ENCODE peak calls at places on chromosome 12, in eight cellular contexts. L is H1, V is H9, K is fibroblast of lung, E is astrocyte, G is mammary epithelial cell, Q is MM.1S, H is HepG2. D is an unnamed sample. For H3K4me1 and H3K79me2, the result is how much of the 10 kb centered on the place peaks cover.

GRCh38 chr12:94620611-94621010 is 29.7 kb downstream of the TMCC3 start:
- DNase-seq in H (peak), K (no peak), Q (no peak), G (no peak), E (no peak), V (no peak), L (no peak), D (no peak)

GRCh38 chr12:89470741-89471504 is 53.7 kb downstream of the GALNT4 start:
- DNase-seq in V (no peak), K (peak), Q (peak), L (no peak), G (peak), E (peak), H (peak), D (peak)

GRCh38 chr12:50825372-50825838 is 17.3 kb upstream of the TMPRSS12 start:
- DNase-seq in L (no peak), Q (peak), E (peak), V (no peak), H (peak), K (peak), G (peak), D (peak)

GRCh38 chr12:40647651-40648050 is 44.6 kb upstream of the CNTN1 start:
- DNase-seq in G (peak), E (peak), Q (no peak), K (no peak), V (no peak), L (no peak), H (no peak), D (no peak)

GRCh38 chr12:78403136-78403535 is 461.4 kb upstream of the SYT1 start:
- DNase-seq in G (peak), L (no peak), H (no peak), Q (no peak), E (peak), K (peak), V (no peak), D (no peak)

GRCh38 chr12:32455607-32456063 is 56.3 kb downstream of the FGD4 start:
- DNase-seq in V (no peak), Q (peak), L (no peak), K (peak), H (peak), E (peak), G (peak), D (peak)

GRCh38 chr12:5295966-5296365 is 135.9 kb upstream of the NTF3 start:
- DNase-seq in K (peak), Q (no peak), V (no peak), L (no peak), E (no peak), G (no peak), H (no peak), D (no peak)

GRCh38 chr12:47949441-47950341 is 13.7 kb upstream of the TMEM106C start:
- DNase-seq in G (peak), Q (peak), V (peak), L (peak), K (peak), E (peak), H (peak), D (peak)

GRCh38 chr12:76083246-76083735 is 1.2 kb downstream of the NAP1L1 start:
- DNase-seq in Q (no peak), H (no peak), K (no peak), G (no peak), L (no peak), V (no peak), E (no peak), D (no peak)

GRCh38 chr12:93154753-93155475 is 222.8 kb upstream of the NUDT4 start:
- DNase-seq in G (no peak), E (no peak), Q (no peak), V (no peak), H (no peak), L (no peak), K (no peak), D (no peak)

GRCh38 chr12:86572455-86572854 is 316.3 kb upstream of the MGAT4C start:
- DNase-seq in Q (no peak), G (no peak), L (no peak), K (no peak), V (no peak), H (no peak), E (no peak), D (no peak)

GRCh38 chr12:1279050-1279449 is 288.0 kb downstream of the ERC1 start:
- DNase-seq in K (peak), G (no peak), L (no peak), H (no peak), V (no peak), E (no peak), Q (no peak), D (no peak)

GRCh38 chr12:13342971-13343370 is 146.4 kb downstream of the EMP1 start:
- DNase-seq in H (no peak), Q (no peak), V (no peak), E (peak), G (peak), K (no peak), L (no peak), D (no peak)

GRCh38 chr12:65895759-65896656 is 71.7 kb downstream of the HMGA2 start:
- DNase-seq in Q (no peak), G (no peak), H (peak), K (no peak), E (peak), V (peak), L (no peak), D (no peak)

GRCh38 chr12:86827409-86827808 is 571.2 kb upstream of the MGAT4C start:
- DNase-seq in G (no peak), V (no peak), K (no peak), E (no peak), Q (no peak), L (no peak), H (no peak), D (no peak)

GRCh38 chr12:1910468-1910867 is 8.0 kb downstream of the CACNA2D4 start:
- DNase-seq in H (no peak), K (no peak), L (no peak), G (no peak), E (no peak), V (no peak), Q (no peak), D (no peak)

GRCh38 chr12:89517648-89518047 is 6.9 kb downstream of the GALNT4 start:
- DNase-seq in G (no peak), E (no peak), V (no peak), Q (no peak), K (no peak), H (no peak), L (no peak), D (no peak)

GRCh38 chr12:5260591-5261086 is 171.3 kb upstream of the NTF3 start:
- DNase-seq in L (no peak), H (no peak), G (no peak), E (no peak), K (no peak), Q (no peak), V (no peak), D (no peak)

GRCh38 chr12:121203482-121203881 is 6.4 kb upstream of the P2RX4 start:
- DNase-seq in G (no peak), E (no peak), H (no peak), V (no peak), K (no peak), Q (no peak), L (no peak), D (no peak)

GRCh38 chr12:52798671-52799497 is 3.0 kb upstream of the KRT3 start:
- DNase-seq in H (no peak), Q (no peak), G (peak), L (no peak), V (no peak), K (no peak), E (peak), D (no peak)

GRCh38 chr12:121278450-121279375 is 17.8 kb downstream of the CAMKK2 start:
- DNase-seq in E (peak), H (no peak), K (peak), G (no peak), Q (no peak), L (no peak), V (no peak), D (no peak)

GRCh38 chr12:75917704-75918103 is 113.9 kb downstream of the PHLDA1 start:
- DNase-seq in E (no peak), G (no peak), L (no peak), V (no peak), K (no peak), H (no peak), Q (no peak), D (peak)

GRCh38 chr12:93812616-93813015 is 135.4 kb downstream of the CRADD start:
- DNase-seq in K (peak), E (no peak), H (no peak), L (no peak), G (no peak), Q (no peak), V (no peak), D (no peak)

GRCh38 chr12:117344716-117345115 is 16.7 kb downstream of the NOS1 start:
- DNase-seq in V (no peak), L (no peak), Q (no peak), G (peak), H (no peak), E (no peak), K (no peak), D (no peak)

GRCh38 chr12:117343296-117343695 is 18.1 kb downstream of the NOS1 start:
- DNase-seq in K (no peak), G (no peak), V (no peak), Q (no peak), H (no peak), E (no peak), L (no peak), D (no peak)

GRCh38 chr12:117343849-117344248 is 17.6 kb downstream of the NOS1 start:
- DNase-seq in H (no peak), K (no peak), V (no peak), Q (no peak), E (no peak), L (no peak), G (no peak), D (no peak)

GRCh38 chr12:117342682-117343081 is 18.7 kb downstream of the NOS1 start:
- DNase-seq in G (peak), K (no peak), H (no peak), Q (no peak), L (no peak), E (no peak), V (no peak), D (no peak)

DNA sequence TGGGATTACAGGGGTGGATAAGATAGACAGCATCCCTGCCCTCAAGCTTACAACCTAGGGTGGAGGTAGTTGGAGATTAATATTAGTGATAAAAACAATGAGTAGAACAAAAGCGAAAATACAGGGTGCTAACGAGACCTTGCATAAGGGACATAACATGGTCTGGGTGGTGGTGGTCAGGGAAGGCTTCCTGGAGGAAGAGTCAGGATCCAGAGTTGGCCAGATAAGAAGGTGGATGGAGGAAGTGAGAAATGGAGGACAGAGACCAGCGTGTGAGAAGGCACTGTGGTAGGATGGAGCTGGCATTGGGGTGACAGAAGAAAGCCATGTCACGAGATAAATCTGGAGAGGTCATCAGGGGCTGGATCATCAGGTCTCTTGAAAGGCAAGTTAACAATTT is 19.2 kb downstream of the NOS1 start:
- DNase-seq in L (no peak), Q (no peak), V (no peak), H (no peak), E (no peak), K (no peak), G (no peak), D (no peak)
- H3K27ac ChIP-seq in L (no peak), Q (no peak), V (no peak), H (no peak), E (no peak), K (no peak), G (no peak), D (no peak)

GRCh38 chr12:39064712-39065111 is 159.3 kb upstream of the CPNE8 start:
- DNase-seq in Q (no peak), K (no peak), L (no peak), G (no peak), E (no peak), V (no peak), H (no peak), D (no peak)

GRCh38 chr12:39065455-39065854 is 160.1 kb upstream of the CPNE8 start:
- DNase-seq in G (no peak), L (no peak), E (no peak), K (no peak), H (no peak), V (no peak), Q (no peak), D (no peak)

GRCh38 chr12:39061576-39061975 is 156.2 kb upstream of the CPNE8 start:
- DNase-seq in E (no peak), G (no peak), K (no peak), Q (no peak), L (no peak), H (no peak), V (no peak), D (no peak)

GRCh38 chr12:39062266-39062996 is 157.0 kb upstream of the CPNE8 start:
- DNase-seq in L (no peak), G (no peak), K (no peak), Q (no peak), H (no peak), E (no peak), V (peak), D (no peak)
- H3K4me1 ChIP-seq in L (under half), G (under half), K (under half), Q (under half), H (under half), E (under half), V (under half), D (under half)

GRCh38 chr12:45285717-45286116 is 69.8 kb downstream of the ANO6 start:
- DNase-seq in H (no peak), Q (no peak), K (no peak), G (no peak), L (no peak), E (no peak), V (peak), D (no peak)

GRCh38 chr12:45279916-45280547 is 64.1 kb downstream of the ANO6 start:
- DNase-seq in K (no peak), V (no peak), E (no peak), L (no peak), G (no peak), H (peak), Q (no peak), D (no peak)

GRCh38 chr12:45281994-45282393 is 66.1 kb downstream of the ANO6 start:
- DNase-seq in K (no peak), V (no peak), G (no peak), Q (no peak), E (peak), H (no peak), L (no peak), D (no peak)

GRCh38 chr12:45284096-45284901 is 68.4 kb downstream of the ANO6 start:
- DNase-seq in L (no peak), Q (no peak), V (peak), G (no peak), K (peak), E (peak), H (peak), D (no peak)

GRCh38 chr12:45282411-45282810 is 66.5 kb downstream of the ANO6 start:
- DNase-seq in H (no peak), G (no peak), V (no peak), K (no peak), L (no peak), Q (no peak), E (no peak), D (no peak)
- H3K79me2 ChIP-seq in H (under half), G (half or more), V (under half), K (under half), L (under half), Q (half or more), E (half or more), D (under half)

GRCh38 chr12:55937956-55938355 is 7.0 kb downstream of the DGKA start:
- DNase-seq in H (no peak), G (peak), V (no peak), K (no peak), Q (no peak), L (no peak), E (no peak), D (no peak)

GRCh38 chr12:55942577-55943136 is 11.7 kb downstream of the DGKA start:
- DNase-seq in E (no peak), Q (no peak), V (no peak), L (no peak), K (no peak), G (no peak), H (no peak), D (no peak)

GRCh38 chr12:55942055-55942454 is 11.1 kb downstream of the DGKA start:
- DNase-seq in V (no peak), H (no peak), G (no peak), K (no peak), E (no peak), L (no peak), Q (no peak), D (no peak)

GRCh38 chr12:55938826-55939501 is 8.0 kb downstream of the DGKA start:
- DNase-seq in K (no peak), V (no peak), G (no peak), H (no peak), E (no peak), Q (no peak), L (no peak), D (no peak)

GRCh38 chr12:55940065-55940732 is 9.2 kb downstream of the DGKA start:
- DNase-seq in V (peak), G (peak), H (peak), L (peak), E (peak), K (peak), Q (peak), D (peak)
- H3K27ac ChIP-seq in V (no peak), G (peak), H (no peak), L (no peak), E (no peak), K (no peak), Q (no peak), D (peak)

GRCh38 chr12:131060011-131060703 is 106.5 kb downstream of the ADGRD1 start:
- DNase-seq in V (peak), G (no peak), K (no peak), L (no peak), H (no peak), E (no peak), Q (no peak), D (no peak)

GRCh38 chr12:131063960-131064359 is 110.3 kb downstream of the ADGRD1 start:
- DNase-seq in G (no peak), E (no peak), L (no peak), H (no peak), K (no peak), V (no peak), Q (no peak), D (no peak)

GRCh38 chr12:131063427-131063826 is 109.7 kb downstream of the ADGRD1 start:
- DNase-seq in Q (no peak), E (no peak), K (no peak), G (no peak), H (no peak), V (no peak), L (no peak), D (no peak)

GRCh38 chr12:131058700-131059099 is 105.0 kb downstream of the ADGRD1 start:
- DNase-seq in E (no peak), H (no peak), Q (no peak), L (no peak), G (no peak), V (no peak), K (no peak), D (no peak)

GRCh38 chr12:131061041-131061806 is 107.5 kb downstream of the ADGRD1 start:
- DNase-seq in K (no peak), H (no peak), G (no peak), Q (no peak), V (peak), L (no peak), E (no peak), D (peak)
- H3K4me1 ChIP-seq in K (under half), H (under half), G (under half), Q (under half), V (under half), L (under half), E (under half), D (under half)

D was measured in OCI-LY7.